ENCODE peak calls at places on chromosomes 6 and 20, in five cellular contexts. One of them, this sample, is unnamed.

GRCh38 chr20:64106981-64107735 is at the start of gene NPBWR2:
- DNase-seq in cardiac muscle cell: no peak
- DNase-seq in heart left ventricle: peak
- DNase-seq in fibroblast of lung: no peak
- DNase-seq in heart right ventricle: no peak
- DNase-seq in this sample: peak

GRCh38 chr6:108660251-108660650 is 99.5 kb downstream of the FOXO3 start:
- DNase-seq in cardiac muscle cell: no peak
- DNase-seq in heart left ventricle: no peak
- DNase-seq in fibroblast of lung: no peak
- DNase-seq in heart right ventricle: no peak
- DNase-seq in this sample: no peak

GRCh38 chr20:11891081-11891826 is 26.4 kb upstream of the BTBD3 start:
- DNase-seq in cardiac muscle cell: peak
- DNase-seq in heart left ventricle: peak
- DNase-seq in fibroblast of lung: peak
- DNase-seq in heart right ventricle: peak
- DNase-seq in this sample: peak

GRCh38 chr6:123306334-123306733 is 310.3 kb downstream of the CLVS2 start:
- DNase-seq in cardiac muscle cell: peak
- DNase-seq in heart left ventricle: no peak
- DNase-seq in fibroblast of lung: no peak
- DNase-seq in heart right ventricle: no peak
- DNase-seq in this sample: no peak

GRCh38 chr20:63008541-63009043 is 1.8 kb upstream of the BHLHE23 start:
- DNase-seq in cardiac muscle cell: no peak
- DNase-seq in heart left ventricle: no peak
- DNase-seq in fibroblast of lung: no peak
- DNase-seq in heart right ventricle: no peak
- DNase-seq in this sample: no peak

GRCh38 chr6:132713355-132714134 is at the start of gene VNN1:
- DNase-seq in cardiac muscle cell: no peak
- DNase-seq in heart left ventricle: peak
- DNase-seq in fibroblast of lung: no peak
- DNase-seq in heart right ventricle: no peak
- DNase-seq in this sample: no peak

GRCh38 chr6:345747-346388 is 45.7 kb upstream of the IRF4 start:
- DNase-seq in cardiac muscle cell: no peak
- DNase-seq in heart left ventricle: no peak
- DNase-seq in fibroblast of lung: peak
- DNase-seq in heart right ventricle: no peak
- DNase-seq in this sample: no peak

GRCh38 chr20:16018881-16019280 is 554.4 kb downstream of the KIF16B start:
- DNase-seq in cardiac muscle cell: no peak
- DNase-seq in heart left ventricle: no peak
- DNase-seq in fibroblast of lung: no peak
- DNase-seq in heart right ventricle: no peak
- DNase-seq in this sample: no peak

GRCh38 chr6:144644776-144645175 is 359.6 kb downstream of the UTRN start:
- DNase-seq in cardiac muscle cell: no peak
- DNase-seq in heart left ventricle: no peak
- DNase-seq in fibroblast of lung: peak
- DNase-seq in heart right ventricle: no peak
- DNase-seq in this sample: no peak

GRCh38 chr20:52622086-52622485 is 350.1 kb upstream of the TSHZ2 start:
- DNase-seq in cardiac muscle cell: no peak
- DNase-seq in heart left ventricle: no peak
- DNase-seq in fibroblast of lung: peak
- DNase-seq in heart right ventricle: no peak
- DNase-seq in this sample: no peak

GRCh38 chr6:25717856-25718740 is 36.4 kb upstream of the SLC17A4 start:
- DNase-seq in cardiac muscle cell: peak
- DNase-seq in heart left ventricle: no peak
- DNase-seq in fibroblast of lung: peak
- DNase-seq in heart right ventricle: no peak
- DNase-seq in this sample: no peak

GRCh38 chr6:34381086-34381485 is 11.4 kb downstream of the NUDT3 start:
- DNase-seq in cardiac muscle cell: no peak
- DNase-seq in heart left ventricle: no peak
- DNase-seq in fibroblast of lung: peak
- DNase-seq in heart right ventricle: no peak
- DNase-seq in this sample: no peak

GRCh38 chr6:143575440-143575839 is 63.9 kb upstream of the FUCA2 start:
- DNase-seq in cardiac muscle cell: peak
- DNase-seq in heart left ventricle: peak
- DNase-seq in fibroblast of lung: peak
- DNase-seq in heart right ventricle: no peak
- DNase-seq in this sample: no peak

GRCh38 chr20:44747166-44748004 is 1.7 kb downstream of the KCNK15 start:
- DNase-seq in cardiac muscle cell: peak
- DNase-seq in heart left ventricle: peak
- DNase-seq in fibroblast of lung: peak
- DNase-seq in heart right ventricle: peak
- DNase-seq in this sample: peak

GRCh38 chr6:11730645-11731044 is 48.0 kb downstream of the ADTRP start:
- DNase-seq in cardiac muscle cell: no peak
- DNase-seq in heart left ventricle: no peak
- DNase-seq in fibroblast of lung: no peak
- DNase-seq in heart right ventricle: no peak
- DNase-seq in this sample: no peak

GRCh38 chr6:44489912-44490604 is 102.6 kb downstream of the CDC5L start:
- DNase-seq in cardiac muscle cell: no peak
- DNase-seq in heart left ventricle: no peak
- DNase-seq in fibroblast of lung: peak
- DNase-seq in heart right ventricle: no peak
- DNase-seq in this sample: no peak

GRCh38 chr6:87472525-87473418 is at the start of gene SLC35A1:
- DNase-seq in cardiac muscle cell: peak
- DNase-seq in heart left ventricle: peak
- DNase-seq in fibroblast of lung: peak
- DNase-seq in heart right ventricle: peak
- DNase-seq in this sample: peak
- TF ChIP-seq CTCF in cardiac muscle cell: peak
- TF ChIP-seq CTCF in heart left ventricle: peak
- TF ChIP-seq CTCF in fibroblast of lung: peak
- TF ChIP-seq CTCF in heart right ventricle: peak
- TF ChIP-seq CTCF in this sample: peak

GRCh38 chr6:69311888-69312287 is 484.9 kb downstream of the LMBRD1 start:
- DNase-seq in cardiac muscle cell: no peak
- DNase-seq in heart left ventricle: no peak
- DNase-seq in fibroblast of lung: no peak
- DNase-seq in heart right ventricle: no peak
- DNase-seq in this sample: no peak
- TF ChIP-seq CTCF in cardiac muscle cell: no peak
- TF ChIP-seq CTCF in heart left ventricle: no peak
- TF ChIP-seq CTCF in fibroblast of lung: no peak
- TF ChIP-seq CTCF in heart right ventricle: no peak
- TF ChIP-seq CTCF in this sample: no peak

DNA sequence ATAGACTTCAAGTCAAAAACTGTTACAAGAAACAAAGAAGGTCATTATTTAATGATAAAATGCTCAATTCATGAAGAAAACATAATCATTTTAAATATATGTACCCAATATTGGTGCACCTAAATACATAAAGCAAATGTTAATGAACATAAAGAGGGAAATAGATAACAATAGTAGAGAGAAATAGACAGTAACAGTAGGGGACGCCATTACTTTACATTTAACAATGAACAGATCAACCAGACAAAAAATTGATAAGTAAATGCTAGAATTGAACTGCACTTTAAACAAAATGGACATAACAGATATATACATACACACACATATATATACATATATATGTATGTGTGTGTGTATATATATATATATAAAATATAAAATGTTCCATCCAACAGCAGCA is 37.4 kb downstream of the IL22RA2 start:
- DNase-seq in cardiac muscle cell: no peak
- DNase-seq in heart left ventricle: no peak
- DNase-seq in fibroblast of lung: no peak
- DNase-seq in heart right ventricle: no peak
- DNase-seq in this sample: no peak
- TF ChIP-seq CTCF in cardiac muscle cell: peak
- TF ChIP-seq CTCF in heart left ventricle: no peak
- TF ChIP-seq CTCF in fibroblast of lung: no peak
- TF ChIP-seq CTCF in heart right ventricle: peak
- TF ChIP-seq CTCF in this sample: peak

GRCh38 chr6:69933239-69933638 is 66.9 kb downstream of the COL19A1 start:
- DNase-seq in cardiac muscle cell: peak
- DNase-seq in heart left ventricle: no peak
- DNase-seq in fibroblast of lung: no peak
- DNase-seq in heart right ventricle: no peak
- DNase-seq in this sample: no peak
- TF ChIP-seq CTCF in cardiac muscle cell: no peak
- TF ChIP-seq CTCF in heart left ventricle: no peak
- TF ChIP-seq CTCF in fibroblast of lung: no peak
- TF ChIP-seq CTCF in heart right ventricle: no peak
- TF ChIP-seq CTCF in this sample: no peak

GRCh38 chr6:161444464-161444863 is 170.6 kb upstream of the AGPAT4 start:
- DNase-seq in cardiac muscle cell: no peak
- DNase-seq in heart left ventricle: no peak
- DNase-seq in fibroblast of lung: peak
- DNase-seq in heart right ventricle: peak
- DNase-seq in this sample: no peak
- TF ChIP-seq CTCF in cardiac muscle cell: peak
- TF ChIP-seq CTCF in heart left ventricle: no peak
- TF ChIP-seq CTCF in fibroblast of lung: peak
- TF ChIP-seq CTCF in heart right ventricle: no peak
- TF ChIP-seq CTCF in this sample: peak

DNA sequence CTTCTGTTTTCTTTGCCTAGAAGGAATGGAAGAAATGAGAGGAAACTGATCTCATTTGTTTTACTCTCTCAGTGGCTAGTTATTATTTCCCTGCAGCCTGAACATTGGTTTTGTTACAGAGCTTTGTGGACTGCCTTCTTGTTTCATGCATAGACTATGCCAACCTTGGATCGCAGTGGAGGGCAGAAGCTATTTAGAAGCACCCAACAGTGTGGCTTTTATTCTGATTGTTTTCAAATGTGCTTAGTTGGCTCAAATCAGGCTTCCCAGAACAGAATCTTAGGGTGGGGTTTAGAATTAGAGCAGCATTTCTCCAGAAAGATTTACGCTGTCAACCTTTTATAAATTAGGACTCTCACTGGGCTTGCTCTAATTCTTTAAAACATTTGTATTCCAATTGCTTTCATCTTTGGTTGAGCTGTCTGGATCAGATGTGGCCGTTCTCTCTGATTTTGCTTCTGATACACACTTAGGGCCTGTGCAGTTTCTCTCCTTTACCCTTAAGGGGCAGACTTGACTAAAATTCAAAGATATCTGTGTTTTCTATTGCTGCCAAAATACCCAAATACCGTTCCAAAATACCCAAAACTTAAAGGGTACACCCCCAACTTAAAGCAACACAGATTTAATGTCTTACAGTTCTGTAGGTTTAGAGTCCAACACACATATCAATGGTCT is 210.3 kb downstream of the BCKDHB start:
- DNase-seq in cardiac muscle cell: no peak
- DNase-seq in heart left ventricle: no peak
- DNase-seq in fibroblast of lung: peak
- DNase-seq in heart right ventricle: no peak
- DNase-seq in this sample: no peak
- TF ChIP-seq CTCF in cardiac muscle cell: peak
- TF ChIP-seq CTCF in heart left ventricle: no peak
- TF ChIP-seq CTCF in fibroblast of lung: peak
- TF ChIP-seq CTCF in heart right ventricle: no peak
- TF ChIP-seq CTCF in this sample: no peak

This sample was measured in left ventricle myocardium inferior.